ENCODE peak calls at places on chromosomes 4 and X, in eight cellular contexts. One of them, this sample, is unnamed.

GRCh38 chr4:54099287-54099958 is 540 bp upstream of the GSX2 start:
- DNase-seq in stomach: no peak
- DNase-seq in suprapubic skin: no peak
- DNase-seq in IMR-90: no peak
- DNase-seq in endothelial cell of umbilical vein: no peak
- DNase-seq in tibial nerve: no peak
- DNase-seq in ovary: no peak
- DNase-seq in Peyer's patch: no peak
- DNase-seq in this sample: no peak

GRCh38 chrX:20529711-20530110 is 263.0 kb upstream of the RPS6KA3 start:
- DNase-seq in suprapubic skin: no peak
- DNase-seq in ovary: no peak
- DNase-seq in endothelial cell of umbilical vein: no peak
- DNase-seq in stomach: no peak
- DNase-seq in IMR-90: no peak
- DNase-seq in Peyer's patch: no peak
- DNase-seq in tibial nerve: no peak
- DNase-seq in this sample: no peak

GRCh38 chr4:1329408-1330371 is 17.3 kb upstream of the UVSSA start:
- DNase-seq in endothelial cell of umbilical vein: no peak
- DNase-seq in stomach: no peak
- DNase-seq in ovary: no peak
- DNase-seq in suprapubic skin: no peak
- DNase-seq in tibial nerve: no peak
- DNase-seq in IMR-90: no peak
- DNase-seq in Peyer's patch: no peak
- DNase-seq in this sample: no peak

GRCh38 chrX:42149281-42149680 is 225.9 kb upstream of the CASK start:
- DNase-seq in suprapubic skin: no peak
- DNase-seq in endothelial cell of umbilical vein: no peak
- DNase-seq in stomach: no peak
- DNase-seq in Peyer's patch: no peak
- DNase-seq in ovary: no peak
- DNase-seq in IMR-90: no peak
- DNase-seq in tibial nerve: no peak
- DNase-seq in this sample: no peak

GRCh38 chr4:186946682-186947294 is 223.1 kb upstream of the FAT1 start:
- DNase-seq in IMR-90: peak; percentile 34
- DNase-seq in suprapubic skin: no peak
- DNase-seq in tibial nerve: no peak
- DNase-seq in Peyer's patch: no peak
- DNase-seq in ovary: no peak
- DNase-seq in stomach: peak; percentile 42
- DNase-seq in endothelial cell of umbilical vein: no peak
- DNase-seq in this sample: no peak

GRCh38 chr4:84719115-84719514 is 136.2 kb downstream of the CDS1 start:
- DNase-seq in endothelial cell of umbilical vein: no peak
- DNase-seq in IMR-90: no peak
- DNase-seq in tibial nerve: no peak
- DNase-seq in suprapubic skin: no peak
- DNase-seq in stomach: no peak
- DNase-seq in Peyer's patch: no peak
- DNase-seq in ovary: no peak
- DNase-seq in this sample: no peak

GRCh38 chr4:2331519-2332200 is 69.8 kb upstream of the MXD4 start:
- DNase-seq in ovary: no peak
- DNase-seq in stomach: no peak
- DNase-seq in endothelial cell of umbilical vein: no peak
- DNase-seq in IMR-90: no peak
- DNase-seq in suprapubic skin: peak; percentile 73
- DNase-seq in tibial nerve: no peak
- DNase-seq in Peyer's patch: peak; percentile 6
- DNase-seq in this sample: no peak

GRCh38 chr4:3286335-3287175 is 6.3 kb upstream of the RGS12 start:
- DNase-seq in suprapubic skin: peak; percentile 64
- DNase-seq in stomach: peak; percentile 22
- DNase-seq in Peyer's patch: peak; percentile 71
- DNase-seq in endothelial cell of umbilical vein: no peak
- DNase-seq in tibial nerve: no peak
- DNase-seq in IMR-90: no peak
- DNase-seq in ovary: peak; percentile 29
- DNase-seq in this sample: peak; percentile 43

GRCh38 chr4:43496188-43496587 is 603.7 kb downstream of the GRXCR1 start:
- DNase-seq in endothelial cell of umbilical vein: no peak
- DNase-seq in IMR-90: peak; percentile 4
- DNase-seq in suprapubic skin: no peak
- DNase-seq in ovary: no peak
- DNase-seq in Peyer's patch: no peak
- DNase-seq in stomach: no peak
- DNase-seq in tibial nerve: no peak
- DNase-seq in this sample: no peak

GRCh38 chr4:8351931-8352367 is 82.4 kb downstream of the HTRA3 start:
- DNase-seq in endothelial cell of umbilical vein: no peak
- DNase-seq in IMR-90: peak; percentile 39
- DNase-seq in Peyer's patch: no peak
- DNase-seq in stomach: peak; percentile 32
- DNase-seq in suprapubic skin: peak; percentile 74
- DNase-seq in tibial nerve: no peak
- DNase-seq in ovary: peak; percentile 84
- DNase-seq in this sample: no peak

DNA sequence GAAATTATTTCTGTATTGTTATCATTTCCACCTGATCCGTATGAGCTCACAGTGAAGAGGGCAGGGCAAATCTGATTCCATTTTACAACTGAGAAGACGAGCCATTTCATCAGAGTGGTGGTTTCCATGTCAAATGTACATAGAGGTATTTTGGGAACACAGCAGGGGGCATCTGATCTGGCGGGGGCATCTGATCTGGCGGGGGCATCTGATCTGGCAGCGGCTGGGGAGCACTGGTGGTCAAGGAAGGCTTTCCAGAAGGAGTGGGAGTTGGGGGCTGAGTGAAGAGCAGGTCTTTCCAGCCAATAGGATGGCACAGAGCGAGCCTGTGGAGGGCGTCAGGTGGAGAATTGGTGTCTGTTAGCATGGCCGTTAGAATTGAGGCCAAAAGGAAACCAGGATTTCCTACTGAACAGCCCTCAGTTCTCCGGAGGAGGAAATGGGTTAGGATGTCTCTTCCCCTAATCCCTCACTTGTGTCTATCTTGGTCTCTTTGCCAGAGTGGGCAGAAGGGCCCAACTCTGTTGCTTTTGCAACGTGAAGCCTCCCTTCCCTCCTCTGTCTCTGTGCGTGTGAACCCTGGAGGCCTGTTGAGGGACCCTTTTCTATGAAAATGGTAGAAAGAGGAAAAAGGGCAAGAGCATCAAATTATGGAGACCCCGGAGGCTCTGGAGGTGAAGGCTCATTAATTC is 41.3 kb downstream of the RHOH start:
- DNase-seq in endothelial cell of umbilical vein: no peak
- DNase-seq in tibial nerve: no peak
- DNase-seq in ovary: no peak
- DNase-seq in Peyer's patch: no peak
- DNase-seq in IMR-90: no peak
- DNase-seq in suprapubic skin: no peak
- DNase-seq in stomach: no peak
- DNase-seq in this sample: no peak
- TF ChIP-seq POLR2A in endothelial cell of umbilical vein: no peak
- TF ChIP-seq POLR2A in tibial nerve: no peak
- TF ChIP-seq POLR2A in ovary: no peak
- TF ChIP-seq POLR2A in Peyer's patch: no peak
- TF ChIP-seq POLR2A in IMR-90: no peak
- TF ChIP-seq POLR2A in suprapubic skin: no peak
- TF ChIP-seq POLR2A in stomach: no peak
- TF ChIP-seq POLR2A in this sample: no peak

GRCh38 chrX:11666180-11666579 is 460 bp upstream of the ARHGAP6 start:
- DNase-seq in endothelial cell of umbilical vein: no peak
- DNase-seq in stomach: no peak
- DNase-seq in Peyer's patch: no peak
- DNase-seq in IMR-90: no peak
- DNase-seq in suprapubic skin: no peak
- DNase-seq in tibial nerve: no peak
- DNase-seq in ovary: peak; percentile 36
- DNase-seq in this sample: no peak

GRCh38 chrX:11667286-11667685 is 1.6 kb upstream of the ARHGAP6 start:
- DNase-seq in IMR-90: no peak
- DNase-seq in suprapubic skin: no peak
- DNase-seq in stomach: no peak
- DNase-seq in ovary: no peak
- DNase-seq in Peyer's patch: no peak
- DNase-seq in endothelial cell of umbilical vein: no peak
- DNase-seq in tibial nerve: no peak
- DNase-seq in this sample: no peak

GRCh38 chrX:11663875-11664210 is 1.9 kb downstream of the ARHGAP6 start:
- DNase-seq in endothelial cell of umbilical vein: no peak
- DNase-seq in tibial nerve: no peak
- DNase-seq in ovary: no peak
- DNase-seq in IMR-90: no peak
- DNase-seq in Peyer's patch: no peak
- DNase-seq in stomach: no peak
- DNase-seq in suprapubic skin: no peak
- DNase-seq in this sample: no peak

GRCh38 chrX:11664211-11664888 is 1.4 kb downstream of the ARHGAP6 start:
- DNase-seq in Peyer's patch: no peak
- DNase-seq in suprapubic skin: peak; percentile 73
- DNase-seq in stomach: no peak
- DNase-seq in endothelial cell of umbilical vein: no peak
- DNase-seq in IMR-90: no peak
- DNase-seq in ovary: peak; percentile 44
- DNase-seq in tibial nerve: no peak
- DNase-seq in this sample: no peak

DNA sequence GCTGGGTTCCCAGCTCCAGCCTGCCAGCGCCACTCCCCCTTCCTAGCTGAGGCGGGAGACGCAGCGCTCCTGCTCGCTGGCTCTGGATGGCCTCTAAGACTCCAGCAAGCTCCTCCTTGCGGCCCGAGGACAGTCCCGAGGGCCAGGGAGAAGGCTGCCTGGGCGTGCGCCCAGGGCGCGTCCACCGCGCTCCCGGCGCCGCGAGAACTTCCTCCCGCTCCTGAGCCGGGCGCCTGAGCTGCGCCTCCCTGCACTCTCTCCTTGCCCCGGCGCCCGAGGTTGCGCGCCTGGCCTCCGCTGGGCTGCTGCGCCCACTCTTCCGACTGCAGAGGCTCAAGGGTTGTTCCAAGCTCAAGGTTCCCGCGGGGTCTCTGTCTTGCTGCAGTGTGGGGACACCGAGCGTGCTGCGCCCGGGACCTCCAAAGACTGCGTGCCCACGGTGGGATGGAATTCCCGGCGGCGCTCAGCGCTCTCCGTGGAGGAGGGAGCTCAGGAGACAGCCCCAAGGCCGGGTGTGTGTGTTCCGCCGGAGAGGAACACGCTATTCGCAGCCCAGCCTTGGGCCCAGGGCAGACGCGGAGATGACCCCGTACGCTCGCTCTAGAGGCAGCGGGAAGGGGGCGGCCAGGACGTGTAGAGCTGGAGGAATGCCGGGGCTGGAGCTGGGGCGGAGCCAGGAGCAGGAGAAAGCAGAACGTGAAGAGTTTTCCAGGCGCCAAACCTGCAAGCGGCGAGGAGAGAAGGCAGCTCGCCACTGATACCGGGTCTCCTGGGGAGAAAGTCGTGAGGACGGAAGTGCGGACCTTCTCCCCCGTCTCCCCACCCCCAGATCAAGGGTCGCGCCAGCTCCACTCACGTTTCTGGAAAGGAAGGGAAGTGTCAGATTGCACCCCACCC is at the start of gene ARHGAP6:
- DNase-seq in stomach: no peak
- DNase-seq in ovary: peak; percentile 76
- DNase-seq in suprapubic skin: no peak
- DNase-seq in Peyer's patch: no peak
- DNase-seq in tibial nerve: peak; percentile 13
- DNase-seq in IMR-90: peak; percentile 20
- DNase-seq in endothelial cell of umbilical vein: peak; percentile 6
- DNase-seq in this sample: no peak
- H3K4me3 ChIP-seq in stomach: peak within 1 kb of the TSS; percentile 46
- H3K4me3 ChIP-seq in ovary: peak within 1 kb of the TSS; percentile 43
- H3K4me3 ChIP-seq in suprapubic skin: peak within 1 kb of the TSS; percentile 49
- H3K4me3 ChIP-seq in Peyer's patch: peak within 1 kb of the TSS; percentile 50
- H3K4me3 ChIP-seq in tibial nerve: peak within 1 kb of the TSS; percentile 54
- H3K4me3 ChIP-seq in IMR-90: peak within 1 kb of the TSS; percentile 31
- H3K4me3 ChIP-seq in endothelial cell of umbilical vein: peak within 1 kb of the TSS; percentile 21
- H3K4me3 ChIP-seq in this sample: no peak within 1 kb of the TSS

DNA sequence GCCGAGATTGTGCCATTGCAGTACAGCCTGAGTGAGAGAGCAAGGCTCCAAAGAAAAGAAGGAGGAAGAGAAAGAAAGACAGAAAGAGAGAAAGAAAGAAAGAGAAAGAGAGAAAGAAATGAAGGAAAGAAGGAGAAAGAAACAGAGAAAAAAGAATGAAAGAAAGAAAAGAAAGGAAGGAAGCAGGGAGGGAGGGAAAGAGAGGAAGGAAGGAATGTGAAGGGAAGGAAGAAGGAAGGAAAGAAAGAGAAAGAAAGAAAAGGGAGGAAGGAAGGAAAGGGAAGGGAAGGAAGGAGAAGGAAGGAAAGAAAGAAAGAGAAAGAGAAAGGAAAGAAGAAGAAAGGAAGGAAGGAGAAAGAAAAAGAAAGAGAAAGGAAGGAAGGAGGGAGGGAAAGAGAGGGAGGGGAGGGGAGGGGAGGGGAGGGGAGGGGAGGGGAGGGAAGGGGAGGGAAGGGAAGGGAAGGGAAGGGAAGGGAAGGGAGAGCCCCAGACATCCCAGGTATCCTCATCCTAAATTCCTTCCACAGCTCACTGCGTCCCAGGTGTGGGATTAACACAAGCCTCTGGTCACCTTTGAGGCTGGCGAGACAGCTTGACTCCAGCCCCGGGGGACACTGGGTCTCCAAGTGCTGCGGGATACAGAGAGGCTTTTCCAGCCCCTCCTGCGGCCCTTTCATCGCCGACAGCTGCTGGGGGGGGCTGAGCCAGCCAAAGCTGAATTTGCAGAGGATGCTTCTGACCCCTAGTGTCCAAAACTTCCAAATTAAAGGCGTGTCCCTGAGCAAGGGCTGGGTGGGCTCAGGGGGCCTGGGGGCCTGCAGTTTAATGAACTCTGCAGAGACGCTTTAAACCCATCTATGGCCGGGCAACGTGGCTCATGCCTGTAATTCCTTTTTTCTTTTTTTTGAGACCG is 24.2 kb upstream of the CSF2RA start:
- DNase-seq in Peyer's patch: no peak
- DNase-seq in endothelial cell of umbilical vein: no peak
- DNase-seq in stomach: no peak
- DNase-seq in tibial nerve: no peak
- DNase-seq in IMR-90: no peak
- DNase-seq in ovary: no peak
- DNase-seq in suprapubic skin: no peak
- DNase-seq in this sample: no peak
- H3K9me3 ChIP-seq in Peyer's patch: no peaks in the 10 kb centered on the region
- H3K9me3 ChIP-seq in endothelial cell of umbilical vein: no peaks in the 10 kb centered on the region
- H3K9me3 ChIP-seq in stomach: no peaks in the 10 kb centered on the region
- H3K9me3 ChIP-seq in tibial nerve: no peaks in the 10 kb centered on the region
- H3K9me3 ChIP-seq in IMR-90: peaks cover 4% of the 10 kb centered on the region
- H3K9me3 ChIP-seq in ovary: no peaks in the 10 kb centered on the region
- H3K9me3 ChIP-seq in suprapubic skin: no peaks in the 10 kb centered on the region
- H3K9me3 ChIP-seq in this sample: no peaks in the 10 kb centered on the region

GRCh38 chr4:139177049-139177887 is at the start of gene ELF2:
- DNase-seq in Peyer's patch: peak; percentile 90
- DNase-seq in tibial nerve: peak; percentile 87
- DNase-seq in stomach: peak; percentile 94
- DNase-seq in suprapubic skin: peak; percentile 96
- DNase-seq in endothelial cell of umbilical vein: peak; percentile 84
- DNase-seq in ovary: peak; percentile 92
- DNase-seq in IMR-90: peak; percentile 84
- DNase-seq in this sample: peak; percentile 97
- TF ChIP-seq POLR2A in Peyer's patch: peak; percentile 30
- TF ChIP-seq POLR2A in tibial nerve: peak; percentile 28
- TF ChIP-seq POLR2A in stomach: no peak
- TF ChIP-seq POLR2A in suprapubic skin: no peak
- TF ChIP-seq POLR2A in endothelial cell of umbilical vein: no peak
- TF ChIP-seq POLR2A in ovary: no peak
- TF ChIP-seq POLR2A in IMR-90: peak; percentile 52
- TF ChIP-seq POLR2A in this sample: no peak